ENCODE peak calls at places on chromosome 19, in eight cellular contexts. One of them, this sample, is unnamed.

GRCh38 chr19:48511321-48511731 is 309 bp downstream of the LMTK3 start:
- DNase-seq in OCI-M1: no peak
- DNase-seq in stimulated activated CD8-positive, alpha-beta memory T cell treated with anti-CD3 and anti-CD28 coated beads, Interleukin-7, amount 100 ng/mL, for 1 hour: no peak
- DNase-seq in activated naive CD8-positive, alpha-beta T cell treated with anti-CD3 and anti-CD28 coated beads, Interleukin-2, amount 10 ng/mL, durations not matched to agents 7 days and 5 days: peak
- DNase-seq in body of pancreas: no peak
- DNase-seq in stimulated activated CD4-positive, alpha-beta T cell treated with anti-CD3 and anti-CD28 coated beads, Interleukin-15, amount 100 ng/mL, for 1 hour: no peak
- DNase-seq in midbrain: no peak
- DNase-seq in HTR-8/SVneo: no peak
- DNase-seq in this sample: no peak

GRCh38 chr19:50461066-50461875 is 15.0 kb upstream of the EMC10 start:
- DNase-seq in body of pancreas: peak
- DNase-seq in midbrain: peak
- DNase-seq in HTR-8/SVneo: peak
- DNase-seq in stimulated activated CD8-positive, alpha-beta memory T cell treated with anti-CD3 and anti-CD28 coated beads, Interleukin-7, amount 100 ng/mL, for 1 hour: peak
- DNase-seq in OCI-M1: peak
- DNase-seq in stimulated activated CD4-positive, alpha-beta T cell treated with anti-CD3 and anti-CD28 coated beads, Interleukin-15, amount 100 ng/mL, for 1 hour: peak
- DNase-seq in activated naive CD8-positive, alpha-beta T cell treated with anti-CD3 and anti-CD28 coated beads, Interleukin-2, amount 10 ng/mL, durations not matched to agents 7 days and 5 days: peak
- DNase-seq in this sample: peak

GRCh38 chr19:55091955-55092354 is 16.3 kb downstream of the EPS8L1 start:
- DNase-seq in stimulated activated CD4-positive, alpha-beta T cell treated with anti-CD3 and anti-CD28 coated beads, Interleukin-15, amount 100 ng/mL, for 1 hour: no peak
- DNase-seq in midbrain: no peak
- DNase-seq in body of pancreas: no peak
- DNase-seq in OCI-M1: no peak
- DNase-seq in stimulated activated CD8-positive, alpha-beta memory T cell treated with anti-CD3 and anti-CD28 coated beads, Interleukin-7, amount 100 ng/mL, for 1 hour: no peak
- DNase-seq in HTR-8/SVneo: no peak
- DNase-seq in activated naive CD8-positive, alpha-beta T cell treated with anti-CD3 and anti-CD28 coated beads, Interleukin-2, amount 10 ng/mL, durations not matched to agents 7 days and 5 days: no peak
- DNase-seq in this sample: no peak

GRCh38 chr19:19539738-19540703 is 2.0 kb downstream of the CILP2 start:
- DNase-seq in midbrain: no peak
- DNase-seq in stimulated activated CD4-positive, alpha-beta T cell treated with anti-CD3 and anti-CD28 coated beads, Interleukin-15, amount 100 ng/mL, for 1 hour: peak
- DNase-seq in OCI-M1: no peak
- DNase-seq in activated naive CD8-positive, alpha-beta T cell treated with anti-CD3 and anti-CD28 coated beads, Interleukin-2, amount 10 ng/mL, durations not matched to agents 7 days and 5 days: peak
- DNase-seq in HTR-8/SVneo: no peak
- DNase-seq in body of pancreas: peak
- DNase-seq in stimulated activated CD8-positive, alpha-beta memory T cell treated with anti-CD3 and anti-CD28 coated beads, Interleukin-7, amount 100 ng/mL, for 1 hour: peak
- DNase-seq in this sample: no peak

GRCh38 chr19:45103200-45103624 is 10.2 kb downstream of the PPP1R37 start:
- DNase-seq in midbrain: no peak
- DNase-seq in HTR-8/SVneo: no peak
- DNase-seq in OCI-M1: no peak
- DNase-seq in stimulated activated CD8-positive, alpha-beta memory T cell treated with anti-CD3 and anti-CD28 coated beads, Interleukin-7, amount 100 ng/mL, for 1 hour: no peak
- DNase-seq in activated naive CD8-positive, alpha-beta T cell treated with anti-CD3 and anti-CD28 coated beads, Interleukin-2, amount 10 ng/mL, durations not matched to agents 7 days and 5 days: peak
- DNase-seq in body of pancreas: peak
- DNase-seq in stimulated activated CD4-positive, alpha-beta T cell treated with anti-CD3 and anti-CD28 coated beads, Interleukin-15, amount 100 ng/mL, for 1 hour: no peak
- DNase-seq in this sample: no peak

GRCh38 chr19:42289556-42290041 is 12.3 kb upstream of the PRR19 start:
- DNase-seq in midbrain: no peak
- DNase-seq in body of pancreas: no peak
- DNase-seq in stimulated activated CD4-positive, alpha-beta T cell treated with anti-CD3 and anti-CD28 coated beads, Interleukin-15, amount 100 ng/mL, for 1 hour: no peak
- DNase-seq in activated naive CD8-positive, alpha-beta T cell treated with anti-CD3 and anti-CD28 coated beads, Interleukin-2, amount 10 ng/mL, durations not matched to agents 7 days and 5 days: no peak
- DNase-seq in stimulated activated CD8-positive, alpha-beta memory T cell treated with anti-CD3 and anti-CD28 coated beads, Interleukin-7, amount 100 ng/mL, for 1 hour: no peak
- DNase-seq in HTR-8/SVneo: no peak
- DNase-seq in OCI-M1: no peak
- DNase-seq in this sample: no peak

GRCh38 chr19:6551607-6552450 is 21.0 kb downstream of the TNFSF9 start:
- DNase-seq in activated naive CD8-positive, alpha-beta T cell treated with anti-CD3 and anti-CD28 coated beads, Interleukin-2, amount 10 ng/mL, durations not matched to agents 7 days and 5 days: peak
- DNase-seq in midbrain: no peak
- DNase-seq in HTR-8/SVneo: no peak
- DNase-seq in stimulated activated CD8-positive, alpha-beta memory T cell treated with anti-CD3 and anti-CD28 coated beads, Interleukin-7, amount 100 ng/mL, for 1 hour: peak
- DNase-seq in stimulated activated CD4-positive, alpha-beta T cell treated with anti-CD3 and anti-CD28 coated beads, Interleukin-15, amount 100 ng/mL, for 1 hour: peak
- DNase-seq in OCI-M1: no peak
- DNase-seq in body of pancreas: no peak
- DNase-seq in this sample: peak

GRCh38 chr19:15779756-15780476 is 7.5 kb upstream of the OR10H5 start:
- DNase-seq in HTR-8/SVneo: no peak
- DNase-seq in body of pancreas: peak
- DNase-seq in midbrain: peak
- DNase-seq in activated naive CD8-positive, alpha-beta T cell treated with anti-CD3 and anti-CD28 coated beads, Interleukin-2, amount 10 ng/mL, durations not matched to agents 7 days and 5 days: no peak
- DNase-seq in stimulated activated CD8-positive, alpha-beta memory T cell treated with anti-CD3 and anti-CD28 coated beads, Interleukin-7, amount 100 ng/mL, for 1 hour: no peak
- DNase-seq in OCI-M1: no peak
- DNase-seq in stimulated activated CD4-positive, alpha-beta T cell treated with anti-CD3 and anti-CD28 coated beads, Interleukin-15, amount 100 ng/mL, for 1 hour: no peak
- DNase-seq in this sample: no peak

GRCh38 chr19:4386038-4386782 is 14.1 kb downstream of the SH3GL1 start:
- DNase-seq in OCI-M1: no peak
- DNase-seq in midbrain: peak
- DNase-seq in stimulated activated CD4-positive, alpha-beta T cell treated with anti-CD3 and anti-CD28 coated beads, Interleukin-15, amount 100 ng/mL, for 1 hour: no peak
- DNase-seq in stimulated activated CD8-positive, alpha-beta memory T cell treated with anti-CD3 and anti-CD28 coated beads, Interleukin-7, amount 100 ng/mL, for 1 hour: no peak
- DNase-seq in activated naive CD8-positive, alpha-beta T cell treated with anti-CD3 and anti-CD28 coated beads, Interleukin-2, amount 10 ng/mL, durations not matched to agents 7 days and 5 days: no peak
- DNase-seq in HTR-8/SVneo: no peak
- DNase-seq in body of pancreas: no peak
- DNase-seq in this sample: no peak

GRCh38 chr19:51572415-51572814 is 1.3 kb downstream of the ZNF175 start:
- DNase-seq in OCI-M1: peak
- DNase-seq in body of pancreas: no peak
- DNase-seq in stimulated activated CD4-positive, alpha-beta T cell treated with anti-CD3 and anti-CD28 coated beads, Interleukin-15, amount 100 ng/mL, for 1 hour: no peak
- DNase-seq in HTR-8/SVneo: no peak
- DNase-seq in stimulated activated CD8-positive, alpha-beta memory T cell treated with anti-CD3 and anti-CD28 coated beads, Interleukin-7, amount 100 ng/mL, for 1 hour: no peak
- DNase-seq in midbrain: no peak
- DNase-seq in activated naive CD8-positive, alpha-beta T cell treated with anti-CD3 and anti-CD28 coated beads, Interleukin-2, amount 10 ng/mL, durations not matched to agents 7 days and 5 days: no peak
- DNase-seq in this sample: peak

GRCh38 chr19:10390652-10391286 is 10.4 kb upstream of the TYK2 start:
- DNase-seq in activated naive CD8-positive, alpha-beta T cell treated with anti-CD3 and anti-CD28 coated beads, Interleukin-2, amount 10 ng/mL, durations not matched to agents 7 days and 5 days: peak
- DNase-seq in stimulated activated CD4-positive, alpha-beta T cell treated with anti-CD3 and anti-CD28 coated beads, Interleukin-15, amount 100 ng/mL, for 1 hour: peak
- DNase-seq in stimulated activated CD8-positive, alpha-beta memory T cell treated with anti-CD3 and anti-CD28 coated beads, Interleukin-7, amount 100 ng/mL, for 1 hour: no peak
- DNase-seq in OCI-M1: peak
- DNase-seq in HTR-8/SVneo: peak
- DNase-seq in midbrain: peak
- DNase-seq in body of pancreas: peak
- DNase-seq in this sample: peak

GRCh38 chr19:46725859-46726393 is 9.0 kb upstream of the PRKD2 start:
- DNase-seq in body of pancreas: no peak
- DNase-seq in HTR-8/SVneo: no peak
- DNase-seq in OCI-M1: no peak
- DNase-seq in stimulated activated CD4-positive, alpha-beta T cell treated with anti-CD3 and anti-CD28 coated beads, Interleukin-15, amount 100 ng/mL, for 1 hour: no peak
- DNase-seq in activated naive CD8-positive, alpha-beta T cell treated with anti-CD3 and anti-CD28 coated beads, Interleukin-2, amount 10 ng/mL, durations not matched to agents 7 days and 5 days: no peak
- DNase-seq in midbrain: no peak
- DNase-seq in stimulated activated CD8-positive, alpha-beta memory T cell treated with anti-CD3 and anti-CD28 coated beads, Interleukin-7, amount 100 ng/mL, for 1 hour: no peak
- DNase-seq in this sample: no peak

GRCh38 chr19:14383898-14384669 is 2.8 kb downstream of the ADGRE5 start:
- DNase-seq in activated naive CD8-positive, alpha-beta T cell treated with anti-CD3 and anti-CD28 coated beads, Interleukin-2, amount 10 ng/mL, durations not matched to agents 7 days and 5 days: peak
- DNase-seq in OCI-M1: peak
- DNase-seq in midbrain: no peak
- DNase-seq in stimulated activated CD4-positive, alpha-beta T cell treated with anti-CD3 and anti-CD28 coated beads, Interleukin-15, amount 100 ng/mL, for 1 hour: no peak
- DNase-seq in body of pancreas: no peak
- DNase-seq in stimulated activated CD8-positive, alpha-beta memory T cell treated with anti-CD3 and anti-CD28 coated beads, Interleukin-7, amount 100 ng/mL, for 1 hour: no peak
- DNase-seq in HTR-8/SVneo: peak
- DNase-seq in this sample: peak

GRCh38 chr19:47239610-47240296 is 8.8 kb upstream of the BBC3 start:
- DNase-seq in stimulated activated CD8-positive, alpha-beta memory T cell treated with anti-CD3 and anti-CD28 coated beads, Interleukin-7, amount 100 ng/mL, for 1 hour: no peak
- DNase-seq in body of pancreas: peak
- DNase-seq in stimulated activated CD4-positive, alpha-beta T cell treated with anti-CD3 and anti-CD28 coated beads, Interleukin-15, amount 100 ng/mL, for 1 hour: no peak
- DNase-seq in OCI-M1: no peak
- DNase-seq in activated naive CD8-positive, alpha-beta T cell treated with anti-CD3 and anti-CD28 coated beads, Interleukin-2, amount 10 ng/mL, durations not matched to agents 7 days and 5 days: peak
- DNase-seq in midbrain: peak
- DNase-seq in HTR-8/SVneo: peak
- DNase-seq in this sample: no peak

GRCh38 chr19:3672575-3672948 is 27.7 kb downstream of the PIP5K1C start:
- DNase-seq in stimulated activated CD4-positive, alpha-beta T cell treated with anti-CD3 and anti-CD28 coated beads, Interleukin-15, amount 100 ng/mL, for 1 hour: no peak
- DNase-seq in body of pancreas: no peak
- DNase-seq in stimulated activated CD8-positive, alpha-beta memory T cell treated with anti-CD3 and anti-CD28 coated beads, Interleukin-7, amount 100 ng/mL, for 1 hour: no peak
- DNase-seq in activated naive CD8-positive, alpha-beta T cell treated with anti-CD3 and anti-CD28 coated beads, Interleukin-2, amount 10 ng/mL, durations not matched to agents 7 days and 5 days: no peak
- DNase-seq in OCI-M1: no peak
- DNase-seq in HTR-8/SVneo: no peak
- DNase-seq in midbrain: no peak
- DNase-seq in this sample: no peak

GRCh38 chr19:49890349-49891311 is 6.1 kb downstream of the IL4I1 start:
- DNase-seq in OCI-M1: no peak
- DNase-seq in body of pancreas: peak
- DNase-seq in HTR-8/SVneo: no peak
- DNase-seq in midbrain: no peak
- DNase-seq in stimulated activated CD8-positive, alpha-beta memory T cell treated with anti-CD3 and anti-CD28 coated beads, Interleukin-7, amount 100 ng/mL, for 1 hour: peak
- DNase-seq in stimulated activated CD4-positive, alpha-beta T cell treated with anti-CD3 and anti-CD28 coated beads, Interleukin-15, amount 100 ng/mL, for 1 hour: peak
- DNase-seq in activated naive CD8-positive, alpha-beta T cell treated with anti-CD3 and anti-CD28 coated beads, Interleukin-2, amount 10 ng/mL, durations not matched to agents 7 days and 5 days: peak
- DNase-seq in this sample: no peak

GRCh38 chr19:38277969-38278680 is 13.8 kb downstream of the SPINT2 start:
- DNase-seq in activated naive CD8-positive, alpha-beta T cell treated with anti-CD3 and anti-CD28 coated beads, Interleukin-2, amount 10 ng/mL, durations not matched to agents 7 days and 5 days: no peak
- DNase-seq in midbrain: no peak
- DNase-seq in HTR-8/SVneo: no peak
- DNase-seq in OCI-M1: no peak
- DNase-seq in stimulated activated CD8-positive, alpha-beta memory T cell treated with anti-CD3 and anti-CD28 coated beads, Interleukin-7, amount 100 ng/mL, for 1 hour: no peak
- DNase-seq in body of pancreas: peak
- DNase-seq in stimulated activated CD4-positive, alpha-beta T cell treated with anti-CD3 and anti-CD28 coated beads, Interleukin-15, amount 100 ng/mL, for 1 hour: no peak
- DNase-seq in this sample: no peak

This sample was measured in MV-4-11.